ENCODE peak calls at places on chromosomes 16 and 17, in seven cellular contexts. N is hepatocyte; T is T-helper 1 cell; D is NCI-H1048; S is stimulated activated naive CD8-positive, alpha-beta T cell treated with anti-CD3 and anti-CD28 coated beads, Interleukin-15, Interleukin-2, amounts not matched to agents 100 U/mL and 50 U/mL, for 24 hours; C is activated T-cell treated with anti-CD3 and anti-CD28 coated beads, Interleukin-2, amount 50 U/mL, for 4 hours; R is ACHN. Z is an unnamed sample.

GRCh38 chr16:21283521-21284289 is 5.6 kb upstream of the CRYM start:
- DNase-seq in N (peak), T (no peak), D (no peak), S (peak), C (no peak), R (peak), Z (peak)

GRCh38 chr17:59643159-59643857 is 23.6 kb downstream of the CLTC start:
- DNase-seq in N (no peak), T (no peak), D (no peak), S (no peak), C (no peak), R (no peak), Z (no peak)

GRCh38 chr17:75191584-75191983 is 8.8 kb upstream of the SUMO2 start:
- DNase-seq in N (peak), T (no peak), D (no peak), S (no peak), C (no peak), R (peak), Z (no peak)

GRCh38 chr17:29722411-29723198 is 99.9 kb upstream of the CORO6 start:
- DNase-seq in N (peak), T (no peak), D (no peak), S (peak), C (peak), R (no peak), Z (no peak)

GRCh38 chr16:84278333-84278732 is 16.3 kb upstream of the WFDC1 start:
- DNase-seq in N (no peak), T (no peak), D (no peak), S (no peak), C (no peak), R (no peak), Z (no peak)

GRCh38 chr17:37605081-37605480 is 4.1 kb downstream of the SYNRG start:
- DNase-seq in N (no peak), T (no peak), D (no peak), S (no peak), C (no peak), R (no peak), Z (no peak)

GRCh38 chr16:49844399-49844798 is 11.5 kb downstream of the ZNF423 start:
- DNase-seq in N (no peak), T (no peak), D (no peak), S (no peak), C (no peak), R (no peak), Z (no peak)

GRCh38 chr17:43380307-43380706 is 18.5 kb upstream of the ARL4D start:
- DNase-seq in N (no peak), T (no peak), D (no peak), S (no peak), C (no peak), R (no peak), Z (no peak)

GRCh38 chr16:87707714-87708113 is 58.1 kb downstream of the KLHDC4 start:
- DNase-seq in N (no peak), T (no peak), D (no peak), S (no peak), C (no peak), R (no peak), Z (no peak)

GRCh38 chr16:71479420-71479819 is 9.7 kb downstream of the ZNF19 start:
- DNase-seq in N (peak), T (no peak), D (no peak), S (no peak), C (no peak), R (peak), Z (peak)

GRCh38 chr17:78125976-78126894 is 2.3 kb downstream of the TMC6 start:
- DNase-seq in N (no peak), T (peak), D (no peak), S (no peak), C (no peak), R (no peak), Z (no peak)

GRCh38 chr16:49464877-49465504 is 91.4 kb downstream of the C16orf78 start:
- DNase-seq in N (peak), T (no peak), D (no peak), S (no peak), C (no peak), R (no peak), Z (peak)

Z was measured in endothelial cell.